ENCODE peak calls at places on chromosomes 3 and 15, in nine cellular contexts. C, B, P, H, G, Z, F, N and W are unnamed samples.

GRCh38 chr3:117910820-117911524 is 1123.7 kb downstream of the IGSF11 start:
- DNase-seq in N (no peak), H (peak), B (no peak), P (no peak), G (no peak), F (peak), Z (no peak), C (no peak), W (peak)

GRCh38 chr3:78268716-78269668 is 1229.1 kb downstream of the ROBO2 start:
- DNase-seq in C (no peak), B (no peak), G (no peak), P (no peak), Z (no peak), N (no peak), F (no peak), H (no peak), W (no peak)

GRCh38 chr3:110929811-110930210 is 141.8 kb upstream of the NECTIN3 start:
- DNase-seq in B (no peak), F (no peak), N (no peak), G (no peak), H (no peak), Z (no peak), P (no peak), C (no peak), W (no peak)

GRCh38 chr3:17640466-17640865 is 102.0 kb downstream of the TBC1D5 start:
- DNase-seq in Z (no peak), C (no peak), H (no peak), P (no peak), N (no peak), G (no peak), F (no peak), B (no peak), W (no peak)

GRCh38 chr3:46846624-46847542 is 16.4 kb downstream of the MYL3 start:
- DNase-seq in F (no peak), C (no peak), N (no peak), P (no peak), B (no peak), Z (no peak), H (peak), G (no peak), W (no peak)

GRCh38 chr15:69997701-69998273 is 99.9 kb downstream of the TLE3 start:
- DNase-seq in F (peak), P (peak), Z (no peak), B (no peak), C (peak), N (peak), H (peak), G (peak), W (no peak)

GRCh38 chr3:151431940-151432339 is 28.9 kb downstream of the IGSF10 start:
- DNase-seq in Z (no peak), G (no peak), C (no peak), H (no peak), B (no peak), P (no peak), N (no peak), F (no peak), W (no peak)

GRCh38 chr15:83396071-83396470 is 51.1 kb upstream of the SH3GL3 start:
- DNase-seq in N (no peak), F (no peak), H (no peak), C (no peak), P (no peak), Z (no peak), G (no peak), B (no peak), W (no peak)

GRCh38 chr15:68503213-68503612 is 71.2 kb upstream of the ITGA11 start:
- DNase-seq in Z (no peak), H (no peak), G (no peak), P (no peak), F (no peak), B (no peak), N (no peak), C (no peak), W (no peak)

GRCh38 chr3:11820540-11821041 is 26.1 kb downstream of the TAMM41 start:
- DNase-seq in P (peak), B (no peak), F (no peak), Z (no peak), N (no peak), H (peak), G (no peak), C (no peak), W (peak)

GRCh38 chr3:16072420-16073110 is 101.9 kb upstream of the GALNT15 start:
- DNase-seq in N (no peak), F (no peak), C (no peak), Z (no peak), G (no peak), P (no peak), B (no peak), H (no peak), W (no peak)

GRCh38 chr3:187507905-187508304 is 139.7 kb downstream of the RTP4 start:
- DNase-seq in F (no peak), Z (no peak), H (no peak), C (no peak), N (no peak), G (no peak), B (no peak), P (no peak), W (no peak)

GRCh38 chr15:31590609-31591008 is 264.0 kb downstream of the KLF13 start:
- DNase-seq in F (no peak), Z (no peak), G (no peak), P (no peak), B (no peak), N (no peak), H (no peak), C (no peak), W (no peak)

GRCh38 chr3:44355634-44356033 is 17.1 kb downstream of the TCAIM start:
- DNase-seq in N (peak), P (no peak), G (no peak), H (no peak), B (no peak), C (no peak), Z (peak), F (no peak), W (peak)

GRCh38 chr15:90496791-90497190 is 32.9 kb upstream of the CRTC3 start:
- DNase-seq in B (no peak), H (no peak), C (no peak), Z (no peak), F (no peak), G (no peak), P (no peak), N (no peak), W (no peak)

GRCh38 chr3:126167550-126167949 is 12.8 kb downstream of the ALDH1L1 start:
- DNase-seq in Z (no peak), C (no peak), N (no peak), B (no peak), H (no peak), G (no peak), P (no peak), F (no peak), W (no peak)

GRCh38 chr3:133570937-133571320 is 2.6 kb upstream of the CDV3 start:
- DNase-seq in C (no peak), B (no peak), N (no peak), P (peak), H (no peak), Z (no peak), F (no peak), G (no peak), W (no peak)

DNA sequence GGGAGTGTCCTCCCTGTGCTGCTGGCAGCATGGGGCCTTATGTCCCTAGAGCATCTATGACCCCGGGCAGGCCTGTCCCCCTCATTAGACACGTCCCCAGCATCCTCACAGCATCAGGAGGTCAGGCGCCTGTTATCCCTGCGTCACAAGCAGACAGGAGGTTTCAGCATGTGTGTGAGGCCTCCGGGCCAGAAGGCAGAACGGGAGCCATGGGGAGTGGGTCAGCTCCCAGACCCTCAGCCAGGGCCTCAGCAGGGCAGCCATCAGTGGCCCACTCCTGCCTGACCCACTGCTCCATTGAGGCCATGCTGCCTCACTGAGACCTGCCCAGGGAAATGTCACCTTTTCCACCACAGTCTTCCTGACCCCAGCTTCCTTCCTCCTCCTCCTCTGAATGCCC is 71.6 kb downstream of the DNAJB8 start:
- DNase-seq in F (no peak), Z (no peak), N (no peak), G (no peak), B (no peak), P (no peak), H (no peak), C (no peak), W (no peak)
- H3K27ac ChIP-seq in F (peak), Z (no peak), N (no peak), G (no peak), B (no peak), P (no peak), H (no peak), C (no peak), W (peak)

GRCh38 chr3:53130179-53131135 is at the start of gene RFT1:
- DNase-seq in C (peak), N (peak), F (peak), Z (peak), G (peak), B (peak), P (peak), H (peak), W (peak)
- TF ChIP-seq POLR2A in C (peak), N (peak), F (peak), Z (peak), G (peak), B (peak), P (no peak), H (no peak), W (peak)

DNA sequence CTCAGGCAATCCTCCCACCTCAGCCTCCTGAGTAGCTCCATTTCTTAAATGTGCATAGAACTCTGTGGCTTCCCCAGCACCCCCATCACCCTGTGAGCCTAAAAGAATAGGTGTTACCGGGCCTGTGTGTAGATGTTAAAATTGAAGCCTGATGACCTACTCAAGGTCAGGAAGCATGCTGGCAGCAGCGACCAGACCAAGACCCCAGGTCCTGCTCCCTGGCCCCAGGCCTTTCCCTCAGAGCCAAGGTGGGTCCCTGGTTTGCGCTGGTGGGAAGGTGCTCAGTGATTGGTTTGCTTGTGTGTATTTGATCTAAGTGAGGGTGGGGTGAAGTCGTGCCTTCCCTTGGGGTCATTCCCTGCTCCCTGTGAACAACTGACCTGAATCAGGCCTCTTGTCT is 18.4 kb upstream of the CRABP1 start:
- DNase-seq in G (no peak), N (no peak), C (no peak), F (no peak), H (no peak), P (no peak), B (no peak), Z (no peak), W (no peak)
- H3K27ac ChIP-seq in G (no peak), N (no peak), C (no peak), F (no peak), H (no peak), P (no peak), B (no peak), Z (no peak), W (no peak)

GRCh38 chr3:40524571-40525285 is at the start of gene ZNF621:
- DNase-seq in H (peak), B (peak), Z (peak), F (peak), P (peak), N (peak), G (peak), C (peak), W (peak)
- TF ChIP-seq POLR2A in H (no peak), B (peak), Z (peak), F (peak), P (no peak), N (peak), G (peak), C (peak), W (peak)

GRCh38 chr15:98770984-98771383 is 122.6 kb downstream of the IGF1R start:
- DNase-seq in Z (no peak), C (no peak), B (no peak), H (no peak), F (no peak), P (no peak), G (no peak), N (no peak), W (no peak)

GRCh38 chr15:98773616-98774015 is 125.3 kb downstream of the IGF1R start:
- DNase-seq in F (no peak), H (no peak), B (no peak), P (no peak), C (no peak), G (no peak), N (no peak), Z (no peak), W (no peak)

GRCh38 chr15:98774756-98775497 is 126.6 kb downstream of the IGF1R start:
- DNase-seq in Z (no peak), N (no peak), B (no peak), H (no peak), C (no peak), P (peak), F (no peak), G (no peak), W (no peak)

GRCh38 chr15:98771444-98772059 is 123.2 kb downstream of the IGF1R start:
- DNase-seq in N (no peak), F (no peak), B (no peak), C (no peak), H (no peak), Z (no peak), P (no peak), G (no peak), W (no peak)

GRCh38 chr15:98772895-98773294 is 124.6 kb downstream of the IGF1R start:
- DNase-seq in F (no peak), C (no peak), G (no peak), N (no peak), Z (no peak), B (no peak), P (no peak), H (no peak), W (no peak)
- H3K27ac ChIP-seq in F (no peak), C (no peak), G (no peak), N (no peak), Z (no peak), B (no peak), P (no peak), H (peak), W (no peak)

GRCh38 chr3:113212845-113213375 is 1.6 kb downstream of the BOC start:
- DNase-seq in C (no peak), N (no peak), F (no peak), Z (no peak), P (peak), G (no peak), H (no peak), B (no peak), W (no peak)

GRCh38 chr3:113214227-113214626 is 2.9 kb downstream of the BOC start:
- DNase-seq in G (no peak), B (no peak), C (no peak), F (no peak), P (no peak), N (no peak), H (no peak), Z (no peak), W (no peak)

GRCh38 chr3:113210608-113211369 is 568 bp upstream of the BOC start:
- DNase-seq in P (peak), C (no peak), H (no peak), N (no peak), F (peak), Z (no peak), B (no peak), G (no peak), W (no peak)

GRCh38 chr3:113212155-113212844 is 943 bp downstream of the BOC start:
- DNase-seq in G (no peak), P (peak), F (peak), B (no peak), C (no peak), Z (no peak), N (no peak), H (no peak), W (no peak)

DNA sequence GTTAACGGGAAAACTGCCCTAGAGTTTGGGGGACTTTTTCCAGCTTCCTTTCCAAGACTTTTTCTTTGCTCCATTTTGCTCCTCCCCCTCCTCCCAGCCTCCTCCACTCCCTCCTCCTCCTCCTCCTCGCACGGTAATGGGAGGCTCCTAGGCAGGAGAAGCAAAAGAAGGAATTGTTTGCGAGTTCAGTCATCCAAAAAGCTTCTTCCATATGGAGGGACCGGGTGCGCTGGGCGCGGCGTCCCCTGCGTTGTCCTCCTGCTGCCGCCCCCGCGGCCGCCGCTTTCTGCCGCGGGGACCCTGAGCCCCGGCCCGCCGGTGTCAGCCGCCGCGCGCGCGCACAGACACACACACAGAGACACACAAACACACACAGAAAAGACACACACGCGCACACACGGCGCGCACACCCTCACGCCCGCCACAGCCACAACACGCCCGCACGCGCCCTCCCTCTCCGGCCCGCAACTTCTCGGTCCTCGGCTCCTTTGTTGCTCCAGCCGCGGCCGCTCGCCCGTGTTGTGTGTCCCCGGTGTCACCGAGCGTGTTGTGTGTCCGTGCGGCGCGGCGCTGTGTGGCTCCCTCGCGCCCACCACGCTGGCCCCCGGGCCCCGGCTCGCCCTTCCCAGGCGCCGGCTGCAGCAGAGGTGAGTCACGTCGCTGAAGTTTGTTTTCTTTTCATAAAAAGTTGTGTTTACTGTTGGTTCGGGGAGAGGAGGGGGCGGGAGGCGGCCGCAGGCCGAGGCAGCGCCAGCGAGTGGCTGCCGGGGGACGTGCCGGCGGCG is at the start of gene BOC:
- DNase-seq in H (no peak), N (no peak), C (no peak), P (peak), B (no peak), F (peak), Z (no peak), G (no peak), W (no peak)
- TF ChIP-seq POLR2A in H (no peak), N (peak), C (no peak), P (peak), B (no peak), F (peak), Z (no peak), G (peak), W (no peak)

DNA sequence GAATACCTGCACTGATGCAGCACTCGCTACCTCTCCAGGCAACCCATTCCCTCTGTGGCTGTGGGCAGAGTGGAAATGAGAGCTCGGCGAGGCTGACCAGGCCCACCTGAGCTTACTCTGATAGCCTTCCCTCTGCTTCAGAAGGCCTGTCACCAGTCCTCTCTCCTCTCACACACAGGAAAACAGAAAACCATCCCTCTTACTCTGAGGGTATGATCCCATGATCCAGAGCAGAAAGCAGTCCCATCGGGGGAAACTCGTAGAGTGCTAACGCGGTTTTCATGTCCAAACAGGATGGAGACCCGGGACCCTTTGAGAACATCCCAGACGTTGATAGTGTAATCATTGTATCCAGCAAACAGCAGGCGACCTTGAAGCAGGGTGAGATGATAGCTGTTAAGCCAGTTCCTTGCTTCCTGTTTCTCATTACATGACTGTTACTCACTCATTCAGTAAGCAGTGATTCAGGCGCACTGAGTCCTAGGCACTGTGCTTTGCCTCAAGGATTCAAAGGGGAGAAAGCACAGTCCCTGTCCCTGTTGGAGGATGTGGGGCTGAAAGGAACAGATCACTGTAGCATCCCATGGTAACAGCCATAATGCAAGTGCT is 11.8 kb upstream of the BCL2L10 start:
- DNase-seq in N (no peak), P (no peak), Z (no peak), F (no peak), B (no peak), H (no peak), C (no peak), G (no peak), W (peak)
- H3K27ac ChIP-seq in N (no peak), P (no peak), Z (no peak), F (no peak), B (no peak), H (no peak), C (no peak), G (no peak), W (no peak)

GRCh38 chr15:37100109-37100873 is at the start of gene MEIS2:
- DNase-seq in Z (peak), H (peak), B (peak), G (peak), N (peak), P (peak), F (peak), C (peak), W (peak)
- TF ChIP-seq POLR2A in Z (peak), H (no peak), B (peak), G (peak), N (peak), P (no peak), F (peak), C (peak), W (peak)